ENCODE peak calls at places on chromosome 11, in six cellular contexts. One of them, this sample, is unnamed.

GRCh38 chr11:30960387-30960992 is 374.3 kb upstream of the MPPED2 start:
- DNase-seq in pancreas: no peak
- DNase-seq in RWPE1: peak; percentile 5
- DNase-seq in astrocyte: peak; percentile 24
- DNase-seq in naive thymus-derived CD4-positive, alpha-beta T cell: no peak
- DNase-seq in IMR-90: peak; percentile 47
- DNase-seq in this sample: peak; percentile 76

GRCh38 chr11:63610604-63611394 is 3.4 kb downstream of the PLAAT3 start:
- DNase-seq in RWPE1: no peak
- DNase-seq in astrocyte: peak; percentile 9
- DNase-seq in IMR-90: no peak
- DNase-seq in pancreas: no peak
- DNase-seq in naive thymus-derived CD4-positive, alpha-beta T cell: no peak
- DNase-seq in this sample: no peak

GRCh38 chr11:19472679-19473078 is 231.9 kb upstream of the E2F8 start:
- DNase-seq in RWPE1: no peak
- DNase-seq in naive thymus-derived CD4-positive, alpha-beta T cell: no peak
- DNase-seq in astrocyte: no peak
- DNase-seq in pancreas: no peak
- DNase-seq in IMR-90: no peak
- DNase-seq in this sample: peak; percentile 20

GRCh38 chr11:100709233-100709999 is 22.3 kb downstream of the ARHGAP42 start:
- DNase-seq in astrocyte: peak; percentile 49
- DNase-seq in naive thymus-derived CD4-positive, alpha-beta T cell: no peak
- DNase-seq in IMR-90: peak; percentile 56
- DNase-seq in RWPE1: no peak
- DNase-seq in pancreas: no peak
- DNase-seq in this sample: peak; percentile 5

GRCh38 chr11:95715777-95716241 is 73.8 kb downstream of the FAM76B start:
- DNase-seq in pancreas: no peak
- DNase-seq in RWPE1: peak; percentile 10
- DNase-seq in astrocyte: peak; percentile 98
- DNase-seq in IMR-90: no peak
- DNase-seq in naive thymus-derived CD4-positive, alpha-beta T cell: no peak
- DNase-seq in this sample: peak; percentile 61

GRCh38 chr11:46537121-46537520 is 56.7 kb downstream of the AMBRA1 start:
- DNase-seq in IMR-90: peak; percentile 28
- DNase-seq in astrocyte: no peak
- DNase-seq in naive thymus-derived CD4-positive, alpha-beta T cell: no peak
- DNase-seq in pancreas: no peak
- DNase-seq in RWPE1: no peak
- DNase-seq in this sample: peak; percentile 22

GRCh38 chr11:47067401-47067800 is 109.3 kb downstream of the ARFGAP2 start:
- DNase-seq in pancreas: no peak
- DNase-seq in astrocyte: no peak
- DNase-seq in naive thymus-derived CD4-positive, alpha-beta T cell: no peak
- DNase-seq in RWPE1: no peak
- DNase-seq in IMR-90: no peak
- DNase-seq in this sample: no peak

GRCh38 chr11:45852712-45853101 is 5.4 kb downstream of the CRY2 start:
- DNase-seq in naive thymus-derived CD4-positive, alpha-beta T cell: no peak
- DNase-seq in RWPE1: no peak
- DNase-seq in IMR-90: no peak
- DNase-seq in astrocyte: no peak
- DNase-seq in pancreas: no peak
- DNase-seq in this sample: peak; percentile 31

GRCh38 chr11:36222755-36223635 is 66.2 kb downstream of the COMMD9 start:
- DNase-seq in RWPE1: no peak
- DNase-seq in pancreas: no peak
- DNase-seq in IMR-90: peak; percentile 38
- DNase-seq in naive thymus-derived CD4-positive, alpha-beta T cell: no peak
- DNase-seq in astrocyte: peak; percentile 49
- DNase-seq in this sample: peak; percentile 21

GRCh38 chr11:22778642-22779041 is 51.0 kb downstream of the SVIP start:
- DNase-seq in RWPE1: no peak
- DNase-seq in pancreas: no peak
- DNase-seq in astrocyte: no peak
- DNase-seq in naive thymus-derived CD4-positive, alpha-beta T cell: peak; percentile 6
- DNase-seq in IMR-90: no peak
- DNase-seq in this sample: no peak

GRCh38 chr11:134063991-134064747 is 4.7 kb upstream of the JAM3 start:
- DNase-seq in naive thymus-derived CD4-positive, alpha-beta T cell: no peak
- DNase-seq in pancreas: no peak
- DNase-seq in RWPE1: no peak
- DNase-seq in astrocyte: no peak
- DNase-seq in IMR-90: no peak
- DNase-seq in this sample: no peak

DNA sequence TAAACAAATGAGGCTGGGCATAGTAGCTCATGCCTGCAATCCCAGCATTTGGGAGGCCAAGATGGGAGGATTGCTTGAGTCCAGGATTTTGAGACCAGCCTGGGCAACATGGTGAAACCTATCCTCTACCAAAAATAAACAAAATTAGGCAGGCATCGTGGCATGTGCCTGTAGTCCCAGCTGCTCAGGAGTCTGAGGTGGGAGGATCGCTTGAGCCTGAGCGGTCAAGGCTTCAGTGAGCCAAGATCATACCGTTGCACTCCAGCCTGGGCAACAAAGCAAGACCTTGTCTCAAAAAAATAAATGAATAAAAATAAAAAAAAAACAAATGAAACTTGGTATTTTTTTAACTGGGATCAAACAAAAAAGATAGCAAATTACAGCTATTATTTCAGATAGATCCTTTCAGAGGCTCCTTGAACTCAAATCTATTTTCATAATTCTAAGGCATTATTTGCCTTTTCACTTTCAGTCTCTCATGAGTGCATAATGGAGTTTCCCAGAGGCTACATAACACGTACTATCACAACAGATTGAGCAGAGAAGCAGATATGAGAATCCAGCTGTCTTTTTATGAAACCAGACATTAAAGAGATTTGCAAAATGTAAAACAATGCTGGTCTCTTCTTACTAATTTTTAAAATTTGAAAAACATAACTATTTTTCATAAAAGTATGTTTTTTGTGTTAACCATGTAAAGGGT is 23.1 kb downstream of the DDIAS start:
- DNase-seq in pancreas: no peak
- DNase-seq in RWPE1: no peak
- DNase-seq in naive thymus-derived CD4-positive, alpha-beta T cell: no peak
- DNase-seq in astrocyte: no peak
- DNase-seq in IMR-90: no peak
- DNase-seq in this sample: no peak
- H3K27ac ChIP-seq in pancreas: no peak overlapping the region
- H3K27ac ChIP-seq in RWPE1: no peak overlapping the region
- H3K27ac ChIP-seq in naive thymus-derived CD4-positive, alpha-beta T cell: no peak overlapping the region
- H3K27ac ChIP-seq in astrocyte: no peak overlapping the region
- H3K27ac ChIP-seq in IMR-90: no peak overlapping the region
- H3K27ac ChIP-seq in this sample: no peak overlapping the region

GRCh38 chr11:124897681-124898680 is at the start of gene ROBO4:
- DNase-seq in IMR-90: peak; percentile 94
- DNase-seq in pancreas: no peak
- DNase-seq in naive thymus-derived CD4-positive, alpha-beta T cell: no peak
- DNase-seq in astrocyte: peak; percentile 92
- DNase-seq in RWPE1: peak; percentile 72
- DNase-seq in this sample: peak; percentile 94
- H3K27ac ChIP-seq in IMR-90: peak within 1 kb of the TSS; percentile 93
- H3K27ac ChIP-seq in pancreas: no peak within 1 kb of the TSS
- H3K27ac ChIP-seq in naive thymus-derived CD4-positive, alpha-beta T cell: no peak within 1 kb of the TSS
- H3K27ac ChIP-seq in astrocyte: peak within 1 kb of the TSS; percentile 89
- H3K27ac ChIP-seq in RWPE1: peak within 1 kb of the TSS; percentile 98
- H3K27ac ChIP-seq in this sample: peak within 1 kb of the TSS; percentile 87

GRCh38 chr11:118410055-118410745 is 8.8 kb downstream of the ATP5MG start:
- DNase-seq in pancreas: no peak
- DNase-seq in astrocyte: no peak
- DNase-seq in RWPE1: no peak
- DNase-seq in naive thymus-derived CD4-positive, alpha-beta T cell: no peak
- DNase-seq in IMR-90: no peak
- DNase-seq in this sample: no peak

GRCh38 chr11:118415051-118415738 is 13.8 kb downstream of the ATP5MG start:
- DNase-seq in IMR-90: no peak
- DNase-seq in astrocyte: no peak
- DNase-seq in pancreas: no peak
- DNase-seq in RWPE1: no peak
- DNase-seq in naive thymus-derived CD4-positive, alpha-beta T cell: no peak
- DNase-seq in this sample: no peak

GRCh38 chr11:118415739-118416068 is 14.3 kb downstream of the ATP5MG start:
- DNase-seq in IMR-90: peak; percentile 98
- DNase-seq in astrocyte: peak; percentile 94
- DNase-seq in pancreas: no peak
- DNase-seq in RWPE1: peak; percentile 69
- DNase-seq in naive thymus-derived CD4-positive, alpha-beta T cell: no peak
- DNase-seq in this sample: peak; percentile 98

GRCh38 chr11:118412921-118413320 is 11.5 kb downstream of the ATP5MG start:
- DNase-seq in RWPE1: no peak
- DNase-seq in naive thymus-derived CD4-positive, alpha-beta T cell: no peak
- DNase-seq in astrocyte: no peak
- DNase-seq in pancreas: no peak
- DNase-seq in IMR-90: no peak
- DNase-seq in this sample: no peak

GRCh38 chr11:118411523-118411922 is 10.1 kb downstream of the ATP5MG start:
- DNase-seq in astrocyte: no peak
- DNase-seq in naive thymus-derived CD4-positive, alpha-beta T cell: no peak
- DNase-seq in RWPE1: no peak
- DNase-seq in IMR-90: no peak
- DNase-seq in pancreas: no peak
- DNase-seq in this sample: no peak
- H3K27ac ChIP-seq in astrocyte: no peak overlapping the region
- H3K27ac ChIP-seq in naive thymus-derived CD4-positive, alpha-beta T cell: no peak overlapping the region
- H3K27ac ChIP-seq in RWPE1: no peak overlapping the region
- H3K27ac ChIP-seq in IMR-90: no peak overlapping the region
- H3K27ac ChIP-seq in pancreas: no peak overlapping the region
- H3K27ac ChIP-seq in this sample: no peak overlapping the region

DNA sequence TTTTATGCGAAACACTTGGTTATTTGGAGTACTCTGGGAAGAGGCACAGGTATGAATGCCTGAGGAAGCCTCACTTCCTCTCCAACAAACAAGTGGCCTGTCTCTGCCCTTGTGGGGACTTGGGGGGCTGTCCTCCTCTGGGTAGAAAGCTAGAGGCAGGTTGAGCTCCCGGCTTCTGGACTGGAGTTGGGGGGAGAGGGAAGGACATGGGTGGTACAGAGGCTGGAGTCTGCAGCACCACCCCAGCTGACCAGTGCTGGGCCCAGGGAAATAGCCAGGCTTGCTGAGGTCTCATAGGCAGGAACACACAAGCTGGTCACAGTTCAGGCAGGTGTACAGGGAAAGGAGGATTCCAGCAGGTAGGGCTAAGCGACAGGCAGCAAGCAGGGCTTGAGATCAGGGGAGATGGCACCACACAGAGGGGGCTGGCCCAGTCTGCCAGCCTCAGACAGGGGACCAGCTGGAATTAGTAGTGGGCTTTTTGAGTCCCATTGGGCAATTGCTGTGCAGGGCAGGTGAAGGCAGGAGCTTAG is 135.3 kb upstream of the TEAD1 start:
- DNase-seq in pancreas: no peak
- DNase-seq in astrocyte: no peak
- DNase-seq in naive thymus-derived CD4-positive, alpha-beta T cell: no peak
- DNase-seq in IMR-90: no peak
- DNase-seq in RWPE1: no peak
- DNase-seq in this sample: no peak
- H3K27ac ChIP-seq in pancreas: no peak overlapping the region
- H3K27ac ChIP-seq in astrocyte: peak overlapping the region; percentile 95
- H3K27ac ChIP-seq in naive thymus-derived CD4-positive, alpha-beta T cell: no peak overlapping the region
- H3K27ac ChIP-seq in IMR-90: peak overlapping the region; percentile 92
- H3K27ac ChIP-seq in RWPE1: peak overlapping the region; percentile 80
- H3K27ac ChIP-seq in this sample: peak overlapping the region; percentile 93

GRCh38 chr11:131192628-131193027 is 177.8 kb upstream of the NTM start:
- DNase-seq in RWPE1: no peak
- DNase-seq in naive thymus-derived CD4-positive, alpha-beta T cell: no peak
- DNase-seq in pancreas: no peak
- DNase-seq in astrocyte: no peak
- DNase-seq in IMR-90: no peak
- DNase-seq in this sample: no peak
- H3K27ac ChIP-seq in RWPE1: no peak overlapping the region
- H3K27ac ChIP-seq in naive thymus-derived CD4-positive, alpha-beta T cell: no peak overlapping the region
- H3K27ac ChIP-seq in pancreas: no peak overlapping the region
- H3K27ac ChIP-seq in astrocyte: no peak overlapping the region
- H3K27ac ChIP-seq in IMR-90: no peak overlapping the region
- H3K27ac ChIP-seq in this sample: no peak overlapping the region

GRCh38 chr11:126548576-126549272 is 193.2 kb downstream of the ST3GAL4 start:
- DNase-seq in IMR-90: no peak
- DNase-seq in astrocyte: no peak
- DNase-seq in pancreas: no peak
- DNase-seq in naive thymus-derived CD4-positive, alpha-beta T cell: no peak
- DNase-seq in RWPE1: no peak
- DNase-seq in this sample: no peak

GRCh38 chr11:126547691-126548090 is 192.2 kb downstream of the ST3GAL4 start:
- DNase-seq in astrocyte: no peak
- DNase-seq in pancreas: no peak
- DNase-seq in RWPE1: no peak
- DNase-seq in IMR-90: peak; percentile 7
- DNase-seq in naive thymus-derived CD4-positive, alpha-beta T cell: no peak
- DNase-seq in this sample: no peak

GRCh38 chr11:126546694-126547093 is 191.2 kb downstream of the ST3GAL4 start:
- DNase-seq in RWPE1: no peak
- DNase-seq in IMR-90: no peak
- DNase-seq in pancreas: no peak
- DNase-seq in naive thymus-derived CD4-positive, alpha-beta T cell: no peak
- DNase-seq in astrocyte: no peak
- DNase-seq in this sample: no peak

GRCh38 chr11:126546191-126546590 is 190.7 kb downstream of the ST3GAL4 start:
- DNase-seq in astrocyte: no peak
- DNase-seq in naive thymus-derived CD4-positive, alpha-beta T cell: no peak
- DNase-seq in pancreas: no peak
- DNase-seq in RWPE1: no peak
- DNase-seq in IMR-90: peak; percentile 21
- DNase-seq in this sample: peak; percentile 34

GRCh38 chr11:126547161-126547560 is 191.7 kb downstream of the ST3GAL4 start:
- DNase-seq in RWPE1: no peak
- DNase-seq in astrocyte: peak; percentile 88
- DNase-seq in naive thymus-derived CD4-positive, alpha-beta T cell: no peak
- DNase-seq in pancreas: no peak
- DNase-seq in IMR-90: peak; percentile 89
- DNase-seq in this sample: peak; percentile 87
- H3K27ac ChIP-seq in RWPE1: no peak overlapping the region
- H3K27ac ChIP-seq in astrocyte: peak overlapping the region; percentile 32
- H3K27ac ChIP-seq in naive thymus-derived CD4-positive, alpha-beta T cell: no peak overlapping the region
- H3K27ac ChIP-seq in pancreas: no peak overlapping the region
- H3K27ac ChIP-seq in IMR-90: no peak overlapping the region
- H3K27ac ChIP-seq in this sample: peak overlapping the region; percentile 29